ENCODE peak calls at places on chromosomes 4 and X, in nine cellular contexts. M is nucleus accumbens, E is NCI-H1105 treated with DMSO at 0.1 percent for 48 hours, C is NCI-H460, T is A549, R is NCI-H1417, V is heart right ventricle, N is pancreas, Z is lung. U is an unnamed sample.

GRCh38 chrX:727738-728621 is 97.4 kb downstream of the SHOX start:
- DNase-seq in M (no peak), E (no peak), C (peak), T (peak), R (no peak), V (no peak), N (no peak), Z (no peak), U (no peak)

GRCh38 chrX:126723881-126724280 is 95.6 kb upstream of the PRR32 start:
- DNase-seq in M (no peak), E (no peak), C (no peak), T (no peak), R (no peak), V (no peak), N (no peak), Z (no peak), U (no peak)

GRCh38 chr4:118865091-118865708 is 23.5 kb upstream of the SYNPO2 start:
- DNase-seq in M (no peak), E (peak), C (peak), T (peak), R (peak), V (no peak), N (no peak), Z (peak), U (no peak)

GRCh38 chr4:6437682-6438264 is 34.6 kb downstream of the PPP2R2C start:
- DNase-seq in M (no peak), E (no peak), C (no peak), T (no peak), R (no peak), V (no peak), N (no peak), Z (no peak), U (no peak)

GRCh38 chr4:71346710-71347109 is 7.9 kb downstream of the SLC4A4 start:
- DNase-seq in M (no peak), E (no peak), C (no peak), T (no peak), R (no peak), V (no peak), N (no peak), Z (no peak), U (no peak)

GRCh38 chr4:2827071-2827873 is 16.4 kb upstream of the ADD1 start:
- DNase-seq in M (no peak), E (no peak), C (no peak), T (no peak), R (no peak), V (no peak), N (peak), Z (no peak), U (no peak)

GRCh38 chr4:185244763-185245162 is 35.4 kb downstream of the SNX25 start:
- DNase-seq in M (no peak), E (no peak), C (no peak), T (no peak), R (no peak), V (no peak), N (no peak), Z (no peak), U (no peak)

GRCh38 chrX:129773649-129774458 is 5.9 kb upstream of the SASH3 start:
- DNase-seq in M (no peak), E (no peak), C (no peak), T (no peak), R (no peak), V (no peak), N (no peak), Z (no peak), U (no peak)

GRCh38 chrX:149648932-149649331 is 17.3 kb upstream of the TMEM185A start:
- DNase-seq in M (no peak), E (no peak), C (no peak), T (no peak), R (no peak), V (no peak), N (no peak), Z (no peak), U (no peak)

GRCh38 chrX:70554081-70554480 is 109.4 kb downstream of the DLG3 start:
- DNase-seq in M (no peak), E (no peak), C (peak), T (peak), R (peak), V (no peak), N (no peak), Z (no peak), U (no peak)

GRCh38 chr4:125115476-125115875 is 199.3 kb upstream of the FAT4 start:
- DNase-seq in M (no peak), E (no peak), C (no peak), T (no peak), R (no peak), V (no peak), N (no peak), Z (no peak), U (no peak)

GRCh38 chr4:7647932-7648812 is 213.4 kb upstream of the PSAPL1 start:
- DNase-seq in M (no peak), E (no peak), C (no peak), T (no peak), R (no peak), V (no peak), N (no peak), Z (no peak), U (no peak)

GRCh38 chr4:186069734-186070133 is 778 bp downstream of the TLR3 start:
- DNase-seq in M (no peak), E (no peak), C (no peak), T (no peak), R (no peak), V (no peak), N (no peak), Z (peak), U (no peak)

GRCh38 chrX:108177321-108177990 is 85.9 kb downstream of the ATG4A start:
- DNase-seq in M (no peak), E (no peak), C (no peak), T (no peak), R (no peak), V (no peak), N (no peak), Z (no peak), U (no peak)

GRCh38 chrX:39525758-39526157 is 572.0 kb downstream of the BCOR start:
- DNase-seq in M (no peak), E (no peak), C (no peak), T (no peak), R (no peak), V (no peak), N (no peak), Z (no peak), U (no peak)

GRCh38 chr4:39446842-39447573 is 11.7 kb downstream of the RPL9 start:
- DNase-seq in M (no peak), E (no peak), C (no peak), T (no peak), R (no peak), V (peak), N (peak), Z (peak), U (no peak)

GRCh38 chrX:111854778-111855490 is 21.0 kb upstream of the TRPC5OS start:
- DNase-seq in M (no peak), E (no peak), C (no peak), T (no peak), R (no peak), V (no peak), N (no peak), Z (no peak), U (no peak)

GRCh38 chr4:1137063-1137771 is 23.9 kb upstream of the RNF212 start:
- DNase-seq in M (no peak), E (no peak), C (no peak), T (no peak), R (no peak), V (no peak), N (no peak), Z (no peak), U (no peak)

GRCh38 chrX:96424007-96424406 is 260.6 kb upstream of the DIAPH2 start:
- DNase-seq in M (no peak), E (no peak), C (no peak), T (no peak), R (no peak), V (no peak), N (no peak), Z (no peak), U (no peak)

GRCh38 chr4:41360911-41361830 is 104.4 kb downstream of the UCHL1 start:
- DNase-seq in M (peak), E (peak), C (no peak), T (no peak), R (peak), V (peak), N (peak), Z (peak), U (no peak)

U was measured in amniotic stem cell.